ENCODE peak calls at places on chromosome 15, in five cellular contexts. Q is IMR-90, N is hepatocyte, P is GM23248, E is fibroblast of lung. Y is an unnamed sample.

GRCh38 chr15:48285329-48286214 is 45.7 kb upstream of the DUT start:
- DNase-seq in P (peak), Q (peak), E (peak), N (peak), Y (no peak)

GRCh38 chr15:20344601-20345400 is 196.8 kb downstream of the GOLGA6L6 start:
- DNase-seq in P (no peak), N (peak), E (no peak), Q (no peak), Y (peak)

GRCh38 chr15:78004919-78005634 is 72.4 kb downstream of the TBC1D2B start:
- DNase-seq in P (peak), Q (peak), N (peak), E (peak), Y (peak)

GRCh38 chr15:76433798-76434400 is 97.3 kb downstream of the ISL2 start:
- DNase-seq in N (no peak), Q (peak), E (no peak), P (peak), Y (peak)

GRCh38 chr15:60507596-60508424 is 28.9 kb upstream of the ICE2 start:
- DNase-seq in P (peak), N (peak), Q (peak), E (peak), Y (peak)

GRCh38 chr15:43792761-43793493 is 807 bp downstream of the SERF2 start:
- DNase-seq in N (peak), Q (peak), E (no peak), P (peak), Y (no peak)

GRCh38 chr15:85582719-85583089 is 202.3 kb downstream of the AKAP13 start:
- DNase-seq in Q (peak), N (peak), P (peak), E (peak), Y (no peak)

GRCh38 chr15:75989875-75990274 is 22.3 kb downstream of the NRG4 start:
- DNase-seq in N (no peak), Q (no peak), P (no peak), E (no peak), Y (no peak)

GRCh38 chr15:81341351-81341750 is 17.4 kb upstream of the STARD5 start:
- DNase-seq in E (no peak), Q (no peak), P (no peak), N (no peak), Y (no peak)

GRCh38 chr15:25525741-25526140 is 86.9 kb upstream of the UBE3A start:
- DNase-seq in N (no peak), E (no peak), Q (no peak), P (peak), Y (no peak)

GRCh38 chr15:60573936-60574335 is 95.0 kb upstream of the ICE2 start:
- DNase-seq in E (no peak), Q (no peak), P (no peak), N (no peak), Y (no peak)

GRCh38 chr15:25682349-25682748 is 180.8 kb downstream of the ATP10A start:
- DNase-seq in E (no peak), N (no peak), P (no peak), Q (no peak), Y (no peak)

GRCh38 chr15:65638107-65638506 is 16.4 kb downstream of the SLC24A1 start:
- DNase-seq in Q (no peak), P (no peak), N (no peak), E (no peak), Y (no peak)

GRCh38 chr15:65639509-65639908 is 17.8 kb downstream of the SLC24A1 start:
- DNase-seq in E (no peak), N (no peak), Q (no peak), P (no peak), Y (no peak)

GRCh38 chr15:65641723-65642475 is 20.2 kb downstream of the SLC24A1 start:
- DNase-seq in Q (no peak), N (no peak), P (no peak), E (peak), Y (peak)

GRCh38 chr15:65642588-65642987 is 20.9 kb downstream of the SLC24A1 start:
- DNase-seq in P (no peak), Q (no peak), N (no peak), E (no peak), Y (no peak)

DNA sequence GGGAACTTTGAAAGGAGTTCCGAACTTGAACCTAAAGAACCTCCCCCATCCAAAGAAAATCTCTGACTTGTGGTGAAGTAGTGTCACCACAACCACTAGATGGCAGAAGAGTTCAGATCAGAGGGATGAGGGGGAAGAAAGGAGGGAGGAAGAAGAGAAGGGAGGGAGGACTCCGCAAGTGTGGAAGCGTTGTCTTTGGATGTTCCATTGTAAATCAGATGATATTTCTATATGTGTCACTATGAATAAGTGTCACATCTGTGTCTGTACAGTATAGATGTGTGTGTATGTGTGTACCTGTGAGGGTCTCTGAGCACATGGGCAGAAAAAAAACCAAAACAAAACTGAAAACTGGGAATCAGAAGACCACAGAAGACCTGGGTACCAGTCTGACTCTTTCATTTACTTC is 16.9 kb downstream of the SLC24A1 start:
- DNase-seq in P (peak), Q (peak), N (peak), E (peak), Y (peak)
- H3K4me2 ChIP-seq in P (peak), Q (peak), N (peak), E (peak), Y (peak)

GRCh38 chr15:99106417-99107220 is 1.7 kb downstream of the SYNM start:
- DNase-seq in E (peak), N (no peak), Q (peak), P (no peak), Y (no peak)

GRCh38 chr15:99102332-99103235 is 2.3 kb upstream of the SYNM start:
- DNase-seq in Q (no peak), N (no peak), P (no peak), E (no peak), Y (peak)

GRCh38 chr15:99104788-99105515 is at the start of gene SYNM:
- DNase-seq in E (peak), Q (peak), N (peak), P (peak), Y (peak)

GRCh38 chr15:99103279-99103678 is 1.6 kb upstream of the SYNM start:
- DNase-seq in N (no peak), P (no peak), E (no peak), Q (no peak), Y (no peak)

GRCh38 chr15:99105516-99106341 is 849 bp downstream of the SYNM start:
- DNase-seq in E (peak), P (peak), Q (peak), N (peak), Y (peak)
- H2AFZ ChIP-seq in E (peak), P (peak), Q (peak), N (peak), Y (peak)

GRCh38 chr15:67070150-67070549 is 4.7 kb downstream of the SMAD3 start:
- DNase-seq in E (no peak), N (no peak), Q (peak), P (no peak), Y (no peak)
- H3K4me2 ChIP-seq in E (peak), N (no peak), Q (peak), P (no peak), Y (peak)

DNA sequence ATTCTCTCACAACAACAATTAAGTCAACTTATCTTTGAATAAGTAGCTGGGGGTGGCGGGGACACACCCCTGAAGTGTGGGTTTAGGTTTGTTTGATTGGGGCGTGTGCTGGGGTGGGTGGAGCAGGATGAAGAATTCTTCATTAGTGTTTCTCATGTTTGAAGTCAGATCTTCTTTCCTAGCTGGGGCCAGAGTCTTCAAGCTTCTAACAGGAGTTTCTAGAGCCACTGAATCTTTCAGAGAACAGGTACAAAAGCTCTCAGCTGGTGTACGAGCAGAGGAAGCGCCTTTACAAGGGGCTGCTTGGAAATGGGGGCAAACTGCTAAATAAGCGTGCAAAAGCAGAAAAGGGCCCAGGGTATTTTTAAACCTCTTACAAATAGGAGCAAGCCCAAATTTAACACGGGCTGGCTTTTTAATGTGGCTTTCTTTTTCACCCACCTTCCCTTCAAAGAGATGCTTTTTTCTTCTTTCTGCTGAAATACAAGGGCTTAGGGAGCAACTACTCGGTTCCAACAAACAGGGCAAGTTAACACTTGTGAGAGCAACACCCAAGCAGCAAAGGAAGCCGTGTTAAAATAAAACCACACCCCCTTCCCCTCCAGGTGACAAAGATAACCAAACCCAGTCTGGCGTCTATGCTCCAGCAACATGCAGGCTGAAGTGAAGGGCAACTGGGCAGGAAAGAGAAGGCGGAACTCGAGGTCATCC is 86.9 kb upstream of the RASGRP1 start:
- DNase-seq in E (no peak), Q (no peak), P (no peak), N (no peak), Y (no peak)
- H2AFZ ChIP-seq in E (no peak), Q (no peak), P (no peak), N (no peak), Y (no peak)

GRCh38 chr15:51121118-51121517 is 26.4 kb upstream of the TNFAIP8L3 start:
- DNase-seq in Q (peak), P (peak), E (peak), N (peak), Y (peak)
- H3K4me2 ChIP-seq in Q (no peak), P (peak), E (no peak), N (no peak), Y (peak)

GRCh38 chr15:37599175-37599574 is 335.3 kb upstream of the TMCO5A start:
- DNase-seq in E (no peak), P (no peak), N (no peak), Q (no peak), Y (no peak)

GRCh38 chr15:37594431-37594830 is 340.0 kb upstream of the TMCO5A start:
- DNase-seq in P (no peak), E (no peak), Q (no peak), N (no peak), Y (no peak)
- H2AFZ ChIP-seq in P (no peak), E (no peak), Q (no peak), N (no peak), Y (no peak)

GRCh38 chr15:70494529-70494860 is 268.9 kb downstream of the UACA start:
- DNase-seq in Q (no peak), N (no peak), E (no peak), P (no peak), Y (no peak)
- H3K4me2 ChIP-seq in Q (peak), N (peak), E (peak), P (peak), Y (peak)

GRCh38 chr15:68643216-68643830 is 64.5 kb downstream of the CORO2B start:
- DNase-seq in E (no peak), P (no peak), Q (no peak), N (no peak), Y (no peak)
- H2AFZ ChIP-seq in E (no peak), P (no peak), Q (peak), N (no peak), Y (peak)

GRCh38 chr15:91578511-91578910 is 275.0 kb upstream of the SLCO3A1 start:
- DNase-seq in P (no peak), Q (no peak), E (peak), N (no peak), Y (no peak)
- H3K4me2 ChIP-seq in P (no peak), Q (no peak), E (no peak), N (no peak), Y (no peak)